ENCODE peak calls at places on chromosome 19, in six cellular contexts. W is hepatocyte; E is trophoblast cell; B is CD8-positive, alpha-beta memory T cell; J is ovary; C is tibial artery. H is an unnamed sample.

GRCh38 chr19:5264453-5264852 is 76.2 kb downstream of the PTPRS start:
- DNase-seq in W (no peak), E (no peak), B (no peak), J (no peak), C (no peak), H (no peak)

GRCh38 chr19:3617463-3617862 is 9.1 kb downstream of the CACTIN start:
- DNase-seq in W (no peak), E (no peak), B (no peak), J (peak; percentile 32), C (no peak), H (no peak)

GRCh38 chr19:5687360-5688198 is 2.5 kb upstream of the RPL36 start:
- DNase-seq in W (no peak), E (no peak), B (no peak), J (peak; percentile 69), C (no peak), H (no peak)

GRCh38 chr19:28394705-28395104 is 818.2 kb downstream of the UQCRFS1 start:
- DNase-seq in W (no peak), E (no peak), B (no peak), J (no peak), C (no peak), H (no peak)

GRCh38 chr19:38015771-38016170 is 108.8 kb downstream of the SIPA1L3 start:
- DNase-seq in W (no peak), E (no peak), B (no peak), J (no peak), C (no peak), H (no peak)

GRCh38 chr19:5130371-5131030 is 161.6 kb downstream of the KDM4B start:
- DNase-seq in W (no peak), E (no peak), B (peak; percentile 84), J (no peak), C (no peak), H (no peak)

GRCh38 chr19:30089086-30089665 is 147.1 kb downstream of the URI1 start:
- DNase-seq in W (no peak), E (no peak), B (no peak), J (no peak), C (no peak), H (no peak)

GRCh38 chr19:33234092-33234491 is 8.4 kb upstream of the SLC7A10 start:
- DNase-seq in W (no peak), E (no peak), B (no peak), J (no peak), C (no peak), H (no peak)

GRCh38 chr19:40674291-40674690 is 16.2 kb downstream of the NUMBL start:
- DNase-seq in W (no peak), E (no peak), B (no peak), J (no peak), C (no peak), H (no peak)
- H3K4me3 ChIP-seq in W (no peak overlapping the region), E (no peak overlapping the region), B (no peak overlapping the region), J (no peak overlapping the region), C (no peak overlapping the region), H (no peak overlapping the region)

DNA sequence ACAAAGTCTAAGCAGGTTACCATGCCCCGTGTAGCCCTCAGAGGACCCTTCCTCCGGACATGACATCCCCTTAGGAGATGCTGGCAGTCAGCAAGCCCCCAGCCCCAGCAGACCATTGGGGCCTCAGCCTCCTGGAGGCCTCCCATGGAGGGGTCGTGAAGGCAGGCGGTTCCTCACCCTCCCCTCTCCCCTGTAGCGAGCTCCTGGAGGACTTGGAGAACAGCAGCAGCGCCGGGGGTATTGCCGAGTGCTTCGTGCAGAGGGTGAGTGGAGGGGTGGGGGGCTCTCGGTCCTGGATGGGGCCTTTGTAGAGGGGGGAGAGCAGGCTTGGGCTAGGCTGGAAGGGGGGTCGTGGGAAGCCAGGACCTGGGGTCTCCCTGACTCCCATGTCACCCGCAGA is 3.7 kb downstream of the PLEKHG2 start:
- DNase-seq in W (no peak), E (no peak), B (no peak), J (peak; percentile 35), C (peak; percentile 66), H (no peak)
- H3K4me1 ChIP-seq in W (peaks cover 9% of the 10 kb centered on the region), E (peaks cover 14% of the 10 kb centered on the region), B (peaks cover 17% of the 10 kb centered on the region), J (peaks cover 20% of the 10 kb centered on the region), C (peaks cover 30% of the 10 kb centered on the region), H (no peaks in the 10 kb centered on the region)

GRCh38 chr19:40512473-40513344 is 45.9 kb downstream of the SPTBN4 start:
- DNase-seq in W (peak; percentile 50), E (peak; percentile 58), B (no peak), J (peak; percentile 54), C (no peak), H (no peak)
- H3K4me3 ChIP-seq in W (no peak overlapping the region), E (peak overlapping the region; percentile 37), B (no peak overlapping the region), J (no peak overlapping the region), C (no peak overlapping the region), H (no peak overlapping the region)

GRCh38 chr19:11379857-11380350 is 4.2 kb downstream of the EPOR start:
- DNase-seq in W (no peak), E (no peak), B (no peak), J (no peak), C (no peak), H (no peak)

GRCh38 chr19:11380653-11381534 is 3.2 kb downstream of the EPOR start:
- DNase-seq in W (peak; percentile 96), E (peak; percentile 98), B (peak; percentile 98), J (peak; percentile 97), C (peak; percentile 98), H (peak; percentile 97)

GRCh38 chr19:11377756-11378155 is 3.3 kb downstream of the SWSAP1 start:
- DNase-seq in W (no peak), E (no peak), B (no peak), J (no peak), C (no peak), H (no peak)

GRCh38 chr19:11377237-11377636 is 2.8 kb downstream of the SWSAP1 start:
- DNase-seq in W (peak; percentile 39), E (peak; percentile 33), B (no peak), J (no peak), C (no peak), H (peak; percentile 64)

DNA sequence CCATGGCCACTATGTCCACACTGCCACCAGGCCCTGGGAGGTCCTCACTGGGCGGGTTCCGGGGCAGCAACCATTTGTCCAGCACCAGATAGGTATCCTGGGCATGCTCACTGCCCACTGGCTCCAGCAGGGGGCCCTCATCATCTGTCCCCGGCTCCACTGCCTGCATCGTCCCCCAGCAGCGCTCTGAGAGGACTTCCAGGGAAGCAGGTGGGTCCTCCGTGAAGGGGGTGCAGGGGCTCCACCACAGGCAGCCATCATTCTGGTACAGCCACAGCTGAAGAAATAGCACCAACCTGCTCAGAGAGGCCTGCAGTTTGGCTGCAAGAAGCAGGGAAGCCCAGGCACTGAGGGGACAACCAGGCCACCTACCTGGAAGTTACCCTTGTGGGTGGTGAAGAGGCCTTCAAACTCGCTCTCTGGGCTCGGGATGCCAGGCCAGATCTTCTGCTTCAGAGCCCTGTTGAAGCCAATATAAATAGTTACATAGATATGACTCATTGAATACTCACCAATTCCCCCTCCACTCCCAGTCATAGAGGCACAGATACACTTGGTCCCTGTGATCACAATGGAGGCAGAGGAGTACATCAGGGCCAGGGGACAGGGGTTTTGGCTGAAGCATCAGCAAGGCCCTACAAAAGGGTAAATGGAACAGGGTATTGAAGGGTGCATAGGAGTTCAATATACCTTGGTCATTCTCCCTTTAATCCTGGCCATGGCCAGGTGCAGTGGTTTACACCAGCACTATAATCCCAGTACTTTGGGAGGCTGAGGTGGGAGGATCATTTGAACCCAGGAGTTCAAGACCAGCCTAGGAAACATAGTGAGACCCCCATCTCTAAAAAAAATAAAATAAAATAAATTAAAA is 4.1 kb downstream of the SWSAP1 start:
- DNase-seq in W (peak; percentile 69), E (peak; percentile 67), B (no peak), J (peak; percentile 71), C (peak; percentile 77), H (no peak)
- H3K4me1 ChIP-seq in W (peaks cover 24% of the 10 kb centered on the region), E (peaks cover 25% of the 10 kb centered on the region), B (peaks cover 61% of the 10 kb centered on the region), J (peaks cover 21% of the 10 kb centered on the region), C (peaks cover 61% of the 10 kb centered on the region), H (peaks cover 23% of the 10 kb centered on the region)

DNA sequence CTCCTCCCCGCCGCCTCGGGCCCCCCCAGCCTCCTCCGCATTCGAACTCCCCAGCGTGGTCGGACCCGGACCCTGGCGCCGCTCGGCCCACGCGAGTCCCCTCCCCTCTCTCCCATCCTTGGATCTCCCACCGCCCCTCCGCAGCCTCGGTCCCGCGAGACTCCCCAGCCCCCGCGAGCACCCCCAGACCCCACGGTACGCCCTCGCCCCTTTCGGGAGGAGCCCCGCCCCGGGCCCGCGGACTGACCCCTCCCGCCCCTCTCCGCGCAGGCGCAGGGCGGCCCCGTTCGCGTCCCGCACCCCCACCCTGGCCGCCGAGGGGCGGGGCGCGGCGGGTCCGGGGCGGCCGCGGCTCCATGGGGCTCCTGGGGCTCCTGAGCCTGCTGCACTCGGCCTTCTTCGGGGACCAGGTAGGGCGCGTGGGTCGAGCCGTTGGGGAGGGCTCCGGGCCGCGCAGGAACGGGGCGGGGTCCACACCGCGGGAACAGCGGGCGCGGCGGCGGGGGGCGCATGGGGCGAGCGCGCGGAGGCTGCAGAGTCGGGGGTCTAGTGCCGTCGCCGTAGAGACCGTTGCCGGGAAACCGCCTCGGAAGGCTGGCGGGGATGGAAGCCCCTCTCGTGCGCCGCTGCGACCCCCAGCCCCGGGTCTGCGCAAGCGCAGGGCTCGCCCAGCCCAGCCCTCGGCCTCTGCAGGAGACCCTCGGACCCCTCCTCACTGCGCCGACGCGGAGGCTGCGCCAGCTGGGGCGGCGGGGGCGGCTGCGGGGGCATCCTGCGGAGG is 3.8 kb upstream of the APC2 start:
- DNase-seq in W (peak; percentile 79), E (no peak), B (no peak), J (peak; percentile 40), C (no peak), H (no peak)
- H3K4me3 ChIP-seq in W (peak overlapping the region; percentile 55), E (peak overlapping the region; percentile 60), B (no peak overlapping the region), J (no peak overlapping the region), C (no peak overlapping the region), H (no peak overlapping the region)

DNA sequence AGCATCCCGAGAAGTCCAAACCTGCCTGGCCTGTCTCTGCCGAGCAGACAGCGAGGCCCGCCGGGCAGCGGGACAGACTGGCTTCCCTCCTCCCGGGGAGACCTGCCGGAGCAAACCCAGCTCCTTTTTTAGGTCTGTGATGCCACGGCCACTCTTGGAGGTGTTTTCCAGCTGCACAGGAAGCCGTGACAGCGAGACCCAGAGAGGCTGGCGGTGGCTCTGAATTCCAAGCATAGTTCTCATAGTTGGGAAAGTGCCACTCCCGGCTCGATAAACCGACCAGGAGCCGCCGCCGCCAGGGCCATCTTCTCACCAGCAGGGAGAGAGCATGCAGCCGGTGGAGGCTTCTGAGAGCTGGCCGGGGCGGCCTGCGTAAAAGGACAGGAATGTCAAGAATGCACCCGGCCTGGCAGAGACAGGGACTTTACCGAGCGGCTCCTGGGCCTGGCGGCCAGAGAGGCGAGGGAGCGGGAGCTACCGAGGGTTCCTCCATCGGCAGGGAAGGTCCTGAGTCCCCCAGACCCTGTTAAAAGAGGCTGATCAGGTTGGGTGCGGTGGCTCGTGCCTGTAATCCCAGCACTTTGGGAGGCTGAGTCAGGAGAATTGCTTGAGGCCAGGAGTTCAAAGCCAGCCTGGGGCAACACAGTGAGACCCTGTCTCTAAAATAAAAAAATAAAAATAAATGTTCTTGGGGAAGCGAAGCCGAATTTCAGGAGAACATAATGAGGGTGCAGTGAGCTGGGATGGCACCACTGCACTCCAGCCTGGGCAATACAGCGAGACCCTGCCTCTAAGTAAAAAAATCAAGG is 64.9 kb downstream of the GADD45B start:
- DNase-seq in W (peak; percentile 96), E (peak; percentile 99), B (no peak), J (peak; percentile 91), C (peak; percentile 93), H (peak; percentile 87)
- H3K4me1 ChIP-seq in W (peaks cover 40% of the 10 kb centered on the region), E (peaks cover 39% of the 10 kb centered on the region), B (peaks cover 10% of the 10 kb centered on the region), J (peaks cover 13% of the 10 kb centered on the region), C (peaks cover 48% of the 10 kb centered on the region), H (no peaks in the 10 kb centered on the region)

DNA sequence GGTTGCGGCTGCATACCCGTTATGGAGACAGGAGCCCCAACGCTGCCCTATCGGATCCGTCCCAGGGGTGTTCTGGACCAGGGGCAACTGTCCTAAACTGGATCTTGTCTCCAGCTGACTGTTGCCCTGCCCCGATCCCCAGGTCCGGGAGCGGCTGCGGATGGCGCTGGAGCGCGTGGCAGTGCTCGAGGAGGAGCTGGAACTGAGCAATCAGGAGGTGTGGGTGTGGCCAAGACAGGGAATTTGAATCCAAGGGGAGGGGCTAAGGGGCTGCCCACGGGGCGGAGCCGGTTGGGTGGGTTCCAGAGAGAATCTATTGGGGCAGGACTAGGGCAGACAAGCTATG is 9.9 kb downstream of the PPFIA3 start:
- DNase-seq in W (no peak), E (peak; percentile 31), B (no peak), J (no peak), C (no peak), H (no peak)
- H3K4me3 ChIP-seq in W (no peak overlapping the region), E (no peak overlapping the region), B (peak overlapping the region; percentile 73), J (no peak overlapping the region), C (no peak overlapping the region), H (no peak overlapping the region)

H was measured in uterus.